ENCODE peak calls at places on chromosome 7, in seven cellular contexts. One of them, this sample, is unnamed.

GRCh38 chr7:85165263-85165662 is 21.6 kb downstream of the SEMA3D start:
- DNase-seq in NCI-H345: no peak
- DNase-seq in iPS DF 19.7: no peak
- DNase-seq in HCT116: no peak
- DNase-seq in Right ventricle myocardium inferior: no peak
- DNase-seq in T-helper 9 cell: no peak
- DNase-seq in uterus: no peak
- DNase-seq in this sample: no peak

GRCh38 chr7:28395806-28396205 is 16.5 kb upstream of the CREB5 start:
- DNase-seq in NCI-H345: no peak
- DNase-seq in iPS DF 19.7: no peak
- DNase-seq in HCT116: no peak
- DNase-seq in Right ventricle myocardium inferior: no peak
- DNase-seq in T-helper 9 cell: no peak
- DNase-seq in uterus: no peak
- DNase-seq in this sample: no peak

GRCh38 chr7:29154076-29154475 is 7.7 kb upstream of the CPVL start:
- DNase-seq in NCI-H345: no peak
- DNase-seq in iPS DF 19.7: no peak
- DNase-seq in HCT116: no peak
- DNase-seq in Right ventricle myocardium inferior: no peak
- DNase-seq in T-helper 9 cell: no peak
- DNase-seq in uterus: no peak
- DNase-seq in this sample: no peak

GRCh38 chr7:66301737-66302136 is 96.6 kb downstream of the TPST1 start:
- DNase-seq in NCI-H345: no peak
- DNase-seq in iPS DF 19.7: no peak
- DNase-seq in HCT116: no peak
- DNase-seq in Right ventricle myocardium inferior: no peak
- DNase-seq in T-helper 9 cell: no peak
- DNase-seq in uterus: no peak
- DNase-seq in this sample: no peak

GRCh38 chr7:67462781-67463191 is 466.2 kb downstream of the TYW1 start:
- DNase-seq in NCI-H345: no peak
- DNase-seq in iPS DF 19.7: no peak
- DNase-seq in HCT116: no peak
- DNase-seq in Right ventricle myocardium inferior: no peak
- DNase-seq in T-helper 9 cell: no peak
- DNase-seq in uterus: peak
- DNase-seq in this sample: no peak

GRCh38 chr7:109879429-109879828 is 1211.5 kb upstream of the LRRN3 start:
- DNase-seq in NCI-H345: peak
- DNase-seq in iPS DF 19.7: no peak
- DNase-seq in HCT116: no peak
- DNase-seq in Right ventricle myocardium inferior: no peak
- DNase-seq in T-helper 9 cell: no peak
- DNase-seq in uterus: no peak
- DNase-seq in this sample: no peak

GRCh38 chr7:70833726-70834125 is 298.2 kb upstream of the GALNT17 start:
- DNase-seq in NCI-H345: no peak
- DNase-seq in iPS DF 19.7: no peak
- DNase-seq in HCT116: no peak
- DNase-seq in Right ventricle myocardium inferior: no peak
- DNase-seq in T-helper 9 cell: no peak
- DNase-seq in uterus: no peak
- DNase-seq in this sample: no peak

GRCh38 chr7:152869677-152870051 is 110.1 kb downstream of the ACTR3B start:
- DNase-seq in NCI-H345: no peak
- DNase-seq in iPS DF 19.7: no peak
- DNase-seq in HCT116: no peak
- DNase-seq in Right ventricle myocardium inferior: no peak
- DNase-seq in T-helper 9 cell: no peak
- DNase-seq in uterus: no peak
- DNase-seq in this sample: no peak

GRCh38 chr7:99790407-99790806 is 6.4 kb upstream of the CYP3A4 start:
- DNase-seq in NCI-H345: no peak
- DNase-seq in iPS DF 19.7: no peak
- DNase-seq in HCT116: no peak
- DNase-seq in Right ventricle myocardium inferior: no peak
- DNase-seq in T-helper 9 cell: no peak
- DNase-seq in uterus: no peak
- DNase-seq in this sample: no peak

GRCh38 chr7:51369746-51370145 is 53.1 kb upstream of the COBL start:
- DNase-seq in NCI-H345: peak
- DNase-seq in iPS DF 19.7: no peak
- DNase-seq in HCT116: no peak
- DNase-seq in Right ventricle myocardium inferior: no peak
- DNase-seq in T-helper 9 cell: no peak
- DNase-seq in uterus: no peak
- DNase-seq in this sample: no peak

GRCh38 chr7:139798221-139798620 is 20.4 kb upstream of the HIPK2 start:
- DNase-seq in NCI-H345: no peak
- DNase-seq in iPS DF 19.7: no peak
- DNase-seq in HCT116: no peak
- DNase-seq in Right ventricle myocardium inferior: no peak
- DNase-seq in T-helper 9 cell: no peak
- DNase-seq in uterus: no peak
- DNase-seq in this sample: peak

GRCh38 chr7:37480642-37481041 is 32.0 kb upstream of the ELMO1 start:
- DNase-seq in NCI-H345: no peak
- DNase-seq in iPS DF 19.7: no peak
- DNase-seq in HCT116: no peak
- DNase-seq in Right ventricle myocardium inferior: no peak
- DNase-seq in T-helper 9 cell: no peak
- DNase-seq in uterus: peak
- DNase-seq in this sample: no peak

GRCh38 chr7:33903770-33904679 is 1.3 kb upstream of the BMPER start:
- DNase-seq in NCI-H345: peak
- DNase-seq in iPS DF 19.7: no peak
- DNase-seq in HCT116: no peak
- DNase-seq in Right ventricle myocardium inferior: no peak
- DNase-seq in T-helper 9 cell: no peak
- DNase-seq in uterus: peak
- DNase-seq in this sample: no peak

GRCh38 chr7:149440222-149440621 is 20.6 kb downstream of the ZNF777 start:
- DNase-seq in NCI-H345: no peak
- DNase-seq in iPS DF 19.7: no peak
- DNase-seq in HCT116: no peak
- DNase-seq in Right ventricle myocardium inferior: no peak
- DNase-seq in T-helper 9 cell: no peak
- DNase-seq in uterus: no peak
- DNase-seq in this sample: no peak

GRCh38 chr7:20797174-20798080 is 10.7 kb upstream of the SP8 start:
- DNase-seq in NCI-H345: peak
- DNase-seq in iPS DF 19.7: no peak
- DNase-seq in HCT116: no peak
- DNase-seq in Right ventricle myocardium inferior: no peak
- DNase-seq in T-helper 9 cell: no peak
- DNase-seq in uterus: no peak
- DNase-seq in this sample: no peak

GRCh38 chr7:95493844-95494243 is 8.1 kb downstream of the ASB4 start:
- DNase-seq in NCI-H345: no peak
- DNase-seq in iPS DF 19.7: no peak
- DNase-seq in HCT116: no peak
- DNase-seq in Right ventricle myocardium inferior: no peak
- DNase-seq in T-helper 9 cell: no peak
- DNase-seq in uterus: no peak
- DNase-seq in this sample: no peak

GRCh38 chr7:150937848-150938561 is 40.1 kb downstream of the KCNH2 start:
- DNase-seq in NCI-H345: no peak
- DNase-seq in iPS DF 19.7: no peak
- DNase-seq in HCT116: no peak
- DNase-seq in Right ventricle myocardium inferior: no peak
- DNase-seq in T-helper 9 cell: no peak
- DNase-seq in uterus: no peak
- DNase-seq in this sample: no peak

GRCh38 chr7:21194936-21195335 is 232.9 kb upstream of the SP4 start:
- DNase-seq in NCI-H345: no peak
- DNase-seq in iPS DF 19.7: no peak
- DNase-seq in HCT116: no peak
- DNase-seq in Right ventricle myocardium inferior: no peak
- DNase-seq in T-helper 9 cell: no peak
- DNase-seq in uterus: no peak
- DNase-seq in this sample: no peak

GRCh38 chr7:130356121-130356759 is 11.6 kb downstream of the CPA5 start:
- DNase-seq in NCI-H345: no peak
- DNase-seq in iPS DF 19.7: no peak
- DNase-seq in HCT116: peak
- DNase-seq in Right ventricle myocardium inferior: no peak
- DNase-seq in T-helper 9 cell: no peak
- DNase-seq in uterus: peak
- DNase-seq in this sample: no peak

GRCh38 chr7:36966039-36966438 is 241.7 kb upstream of the AOAH start:
- DNase-seq in NCI-H345: no peak
- DNase-seq in iPS DF 19.7: no peak
- DNase-seq in HCT116: no peak
- DNase-seq in Right ventricle myocardium inferior: no peak
- DNase-seq in T-helper 9 cell: no peak
- DNase-seq in uterus: no peak
- DNase-seq in this sample: no peak

GRCh38 chr7:41003031-41003925 is 699.6 kb downstream of the INHBA start:
- DNase-seq in NCI-H345: peak
- DNase-seq in iPS DF 19.7: no peak
- DNase-seq in HCT116: peak
- DNase-seq in Right ventricle myocardium inferior: no peak
- DNase-seq in T-helper 9 cell: no peak
- DNase-seq in uterus: no peak
- DNase-seq in this sample: no peak

GRCh38 chr7:119802147-119802546 is 470.8 kb upstream of the KCND2 start:
- DNase-seq in NCI-H345: no peak
- DNase-seq in iPS DF 19.7: no peak
- DNase-seq in HCT116: no peak
- DNase-seq in Right ventricle myocardium inferior: no peak
- DNase-seq in T-helper 9 cell: no peak
- DNase-seq in uterus: no peak
- DNase-seq in this sample: no peak

GRCh38 chr7:112212516-112213036 is 6.1 kb downstream of the ZNF277 start:
- DNase-seq in NCI-H345: no peak
- DNase-seq in iPS DF 19.7: no peak
- DNase-seq in HCT116: no peak
- DNase-seq in Right ventricle myocardium inferior: no peak
- DNase-seq in T-helper 9 cell: no peak
- DNase-seq in uterus: no peak
- DNase-seq in this sample: no peak